ENCODE peak calls at places on chromosomes 1 and 21, in four cellular contexts. One of them, this sample, is unnamed.

GRCh38 chr1:36816348-36816747 is 218.0 kb downstream of the GRIK3 start:
- DNase-seq in left ventricle myocardium superior: no peak
- DNase-seq in GM13976: no peak
- DNase-seq in T-helper 2 cell: no peak
- DNase-seq in this sample: peak; percentile 86

GRCh38 chr21:15210235-15210678 is 145.5 kb upstream of the NRIP1 start:
- DNase-seq in left ventricle myocardium superior: peak; percentile 72
- DNase-seq in GM13976: no peak
- DNase-seq in T-helper 2 cell: no peak
- DNase-seq in this sample: no peak

GRCh38 chr1:209353097-209353496 is 230.4 kb upstream of the CAMK1G start:
- DNase-seq in left ventricle myocardium superior: no peak
- DNase-seq in GM13976: no peak
- DNase-seq in T-helper 2 cell: no peak
- DNase-seq in this sample: no peak

GRCh38 chr1:116375165-116375883 is 2.3 kb downstream of the ATP1A1 start:
- DNase-seq in left ventricle myocardium superior: no peak
- DNase-seq in GM13976: no peak
- DNase-seq in T-helper 2 cell: no peak
- DNase-seq in this sample: no peak

GRCh38 chr21:38631171-38631570 is 132.9 kb upstream of the ERG start:
- DNase-seq in left ventricle myocardium superior: no peak
- DNase-seq in GM13976: no peak
- DNase-seq in T-helper 2 cell: no peak
- DNase-seq in this sample: no peak

GRCh38 chr1:244012232-244012631 is 38.9 kb upstream of the ZBTB18 start:
- DNase-seq in left ventricle myocardium superior: peak; percentile 29
- DNase-seq in GM13976: no peak
- DNase-seq in T-helper 2 cell: no peak
- DNase-seq in this sample: no peak

GRCh38 chr1:54571803-54572202 is 23.8 kb downstream of the ACOT11 start:
- DNase-seq in left ventricle myocardium superior: no peak
- DNase-seq in GM13976: no peak
- DNase-seq in T-helper 2 cell: no peak
- DNase-seq in this sample: no peak

GRCh38 chr1:36710008-36710407 is 227.3 kb upstream of the CSF3R start:
- DNase-seq in left ventricle myocardium superior: no peak
- DNase-seq in GM13976: no peak
- DNase-seq in T-helper 2 cell: no peak
- DNase-seq in this sample: no peak

GRCh38 chr1:183567584-183567983 is 22.7 kb downstream of the NCF2 start:
- DNase-seq in left ventricle myocardium superior: peak; percentile 64
- DNase-seq in GM13976: peak; percentile 57
- DNase-seq in T-helper 2 cell: no peak
- DNase-seq in this sample: peak; percentile 40

GRCh38 chr1:170578356-170578755 is 46.4 kb downstream of the GORAB start:
- DNase-seq in left ventricle myocardium superior: no peak
- DNase-seq in GM13976: no peak
- DNase-seq in T-helper 2 cell: no peak
- DNase-seq in this sample: no peak

GRCh38 chr1:192066202-192066601 is 92.1 kb upstream of the RGS18 start:
- DNase-seq in left ventricle myocardium superior: no peak
- DNase-seq in GM13976: no peak
- DNase-seq in T-helper 2 cell: no peak
- DNase-seq in this sample: no peak

GRCh38 chr1:21764615-21765423 is 18.1 kb downstream of the USP48 start:
- DNase-seq in left ventricle myocardium superior: peak; percentile 56
- DNase-seq in GM13976: no peak
- DNase-seq in T-helper 2 cell: no peak
- DNase-seq in this sample: peak; percentile 70

GRCh38 chr1:98839840-98840239 is 164.8 kb downstream of the PLPPR5 start:
- DNase-seq in left ventricle myocardium superior: no peak
- DNase-seq in GM13976: no peak
- DNase-seq in T-helper 2 cell: no peak
- DNase-seq in this sample: no peak

GRCh38 chr1:94702440-94702810 is 117.7 kb upstream of the SLC44A3 start:
- DNase-seq in left ventricle myocardium superior: peak; percentile 48
- DNase-seq in GM13976: no peak
- DNase-seq in T-helper 2 cell: no peak
- DNase-seq in this sample: no peak

GRCh38 chr1:45643978-45644377 is 20.1 kb upstream of the CCDC17 start:
- DNase-seq in left ventricle myocardium superior: no peak
- DNase-seq in GM13976: no peak
- DNase-seq in T-helper 2 cell: no peak
- DNase-seq in this sample: no peak

GRCh38 chr1:23449306-23449705 is 24.8 kb upstream of the TCEA3 start:
- DNase-seq in left ventricle myocardium superior: no peak
- DNase-seq in GM13976: no peak
- DNase-seq in T-helper 2 cell: no peak
- DNase-seq in this sample: no peak

GRCh38 chr1:21278898-21279819 is 11.1 kb downstream of the ECE1 start:
- DNase-seq in left ventricle myocardium superior: no peak
- DNase-seq in GM13976: no peak
- DNase-seq in T-helper 2 cell: no peak
- DNase-seq in this sample: no peak

GRCh38 chr1:33181038-33181861 is 593 bp downstream of the TRIM62 start:
- DNase-seq in left ventricle myocardium superior: peak; percentile 67
- DNase-seq in GM13976: no peak
- DNase-seq in T-helper 2 cell: peak; percentile 15
- DNase-seq in this sample: peak; percentile 40

GRCh38 chr1:6301526-6301925 is 40.6 kb upstream of the GPR153 start:
- DNase-seq in left ventricle myocardium superior: no peak
- DNase-seq in GM13976: no peak
- DNase-seq in T-helper 2 cell: no peak
- DNase-seq in this sample: no peak

GRCh38 chr1:155909894-155910293 is 1.3 kb downstream of the RIT1 start:
- DNase-seq in left ventricle myocardium superior: no peak
- DNase-seq in GM13976: no peak
- DNase-seq in T-helper 2 cell: no peak
- DNase-seq in this sample: no peak

GRCh38 chr1:118101445-118101844 is 83.6 kb downstream of the SPAG17 start:
- DNase-seq in left ventricle myocardium superior: no peak
- DNase-seq in GM13976: no peak
- DNase-seq in T-helper 2 cell: no peak
- DNase-seq in this sample: no peak

GRCh38 chr1:75133754-75134655 is at the start of gene LHX8:
- DNase-seq in left ventricle myocardium superior: no peak
- DNase-seq in GM13976: peak; percentile 11
- DNase-seq in T-helper 2 cell: no peak
- DNase-seq in this sample: no peak

GRCh38 chr1:162541619-162542141 is 19.8 kb upstream of the UAP1 start:
- DNase-seq in left ventricle myocardium superior: peak; percentile 43
- DNase-seq in GM13976: no peak
- DNase-seq in T-helper 2 cell: no peak
- DNase-seq in this sample: no peak

GRCh38 chr1:51989582-51990477 is 670 bp downstream of the RAB3B start:
- DNase-seq in left ventricle myocardium superior: no peak
- DNase-seq in GM13976: no peak
- DNase-seq in T-helper 2 cell: no peak
- DNase-seq in this sample: no peak

GRCh38 chr1:92315766-92316413 is 17.0 kb downstream of the RPAP2 start:
- DNase-seq in left ventricle myocardium superior: no peak
- DNase-seq in GM13976: no peak
- DNase-seq in T-helper 2 cell: no peak
- DNase-seq in this sample: no peak

This sample was measured in DMS79.